ENCODE peak calls at places on chromosome 1, in nine cellular contexts. One of them, this sample, is unnamed.

GRCh38 chr1:222420621-222421020 is 127.3 kb downstream of the HHIPL2 start:
- DNase-seq in activated naive CD4-positive, alpha-beta T cell treated with anti-CD3 and anti-CD28 coated beads, Interleukin-2, amount 10 ng/mL, durations not matched to agents 7 days and 5 days: peak
- DNase-seq in fibroblast of pulmonary artery: no peak
- DNase-seq in hepatic stellate cell: no peak
- DNase-seq in skeletal muscle cell: no peak
- DNase-seq in fibroblast of villous mesenchyme: no peak
- DNase-seq in HEK293T: no peak
- DNase-seq in GM10248: no peak
- DNase-seq in stimulated activated CD4-positive, alpha-beta T cell treated with anti-CD3 and anti-CD28 coated beads, Interleukin-1b, Interleukin-23, amount 100 ng/mL, for 24 hours: no peak
- DNase-seq in this sample: no peak

GRCh38 chr1:23533288-23534130 is 2.5 kb upstream of the E2F2 start:
- DNase-seq in skeletal muscle cell: no peak
- DNase-seq in stimulated activated CD4-positive, alpha-beta T cell treated with anti-CD3 and anti-CD28 coated beads, Interleukin-1b, Interleukin-23, amount 100 ng/mL, for 24 hours: no peak
- DNase-seq in HEK293T: no peak
- DNase-seq in GM10248: no peak
- DNase-seq in fibroblast of villous mesenchyme: no peak
- DNase-seq in activated naive CD4-positive, alpha-beta T cell treated with anti-CD3 and anti-CD28 coated beads, Interleukin-2, amount 10 ng/mL, durations not matched to agents 7 days and 5 days: no peak
- DNase-seq in hepatic stellate cell: no peak
- DNase-seq in fibroblast of pulmonary artery: no peak
- DNase-seq in this sample: no peak

GRCh38 chr1:112396668-112397025 is 633 bp downstream of the CTTNBP2NL start:
- DNase-seq in activated naive CD4-positive, alpha-beta T cell treated with anti-CD3 and anti-CD28 coated beads, Interleukin-2, amount 10 ng/mL, durations not matched to agents 7 days and 5 days: no peak
- DNase-seq in skeletal muscle cell: no peak
- DNase-seq in GM10248: no peak
- DNase-seq in HEK293T: no peak
- DNase-seq in hepatic stellate cell: no peak
- DNase-seq in fibroblast of villous mesenchyme: peak
- DNase-seq in fibroblast of pulmonary artery: peak
- DNase-seq in stimulated activated CD4-positive, alpha-beta T cell treated with anti-CD3 and anti-CD28 coated beads, Interleukin-1b, Interleukin-23, amount 100 ng/mL, for 24 hours: no peak
- DNase-seq in this sample: no peak

GRCh38 chr1:202227997-202228401 is 34.4 kb downstream of the LGR6 start:
- DNase-seq in hepatic stellate cell: no peak
- DNase-seq in skeletal muscle cell: no peak
- DNase-seq in fibroblast of villous mesenchyme: no peak
- DNase-seq in HEK293T: no peak
- DNase-seq in activated naive CD4-positive, alpha-beta T cell treated with anti-CD3 and anti-CD28 coated beads, Interleukin-2, amount 10 ng/mL, durations not matched to agents 7 days and 5 days: no peak
- DNase-seq in fibroblast of pulmonary artery: no peak
- DNase-seq in stimulated activated CD4-positive, alpha-beta T cell treated with anti-CD3 and anti-CD28 coated beads, Interleukin-1b, Interleukin-23, amount 100 ng/mL, for 24 hours: no peak
- DNase-seq in GM10248: no peak
- DNase-seq in this sample: no peak

GRCh38 chr1:112444269-112444668 is 48.3 kb downstream of the CTTNBP2NL start:
- DNase-seq in stimulated activated CD4-positive, alpha-beta T cell treated with anti-CD3 and anti-CD28 coated beads, Interleukin-1b, Interleukin-23, amount 100 ng/mL, for 24 hours: no peak
- DNase-seq in fibroblast of villous mesenchyme: no peak
- DNase-seq in fibroblast of pulmonary artery: peak
- DNase-seq in HEK293T: no peak
- DNase-seq in hepatic stellate cell: peak
- DNase-seq in activated naive CD4-positive, alpha-beta T cell treated with anti-CD3 and anti-CD28 coated beads, Interleukin-2, amount 10 ng/mL, durations not matched to agents 7 days and 5 days: no peak
- DNase-seq in skeletal muscle cell: no peak
- DNase-seq in GM10248: no peak
- DNase-seq in this sample: no peak

GRCh38 chr1:231124746-231125145 is 37.1 kb upstream of the TRIM67 start:
- DNase-seq in hepatic stellate cell: no peak
- DNase-seq in fibroblast of pulmonary artery: no peak
- DNase-seq in stimulated activated CD4-positive, alpha-beta T cell treated with anti-CD3 and anti-CD28 coated beads, Interleukin-1b, Interleukin-23, amount 100 ng/mL, for 24 hours: no peak
- DNase-seq in HEK293T: no peak
- DNase-seq in activated naive CD4-positive, alpha-beta T cell treated with anti-CD3 and anti-CD28 coated beads, Interleukin-2, amount 10 ng/mL, durations not matched to agents 7 days and 5 days: no peak
- DNase-seq in GM10248: no peak
- DNase-seq in skeletal muscle cell: no peak
- DNase-seq in fibroblast of villous mesenchyme: no peak
- DNase-seq in this sample: no peak

GRCh38 chr1:167121375-167122120 is 27.7 kb downstream of the STYXL2 start:
- DNase-seq in skeletal muscle cell: no peak
- DNase-seq in fibroblast of villous mesenchyme: no peak
- DNase-seq in hepatic stellate cell: peak
- DNase-seq in HEK293T: no peak
- DNase-seq in stimulated activated CD4-positive, alpha-beta T cell treated with anti-CD3 and anti-CD28 coated beads, Interleukin-1b, Interleukin-23, amount 100 ng/mL, for 24 hours: peak
- DNase-seq in fibroblast of pulmonary artery: no peak
- DNase-seq in activated naive CD4-positive, alpha-beta T cell treated with anti-CD3 and anti-CD28 coated beads, Interleukin-2, amount 10 ng/mL, durations not matched to agents 7 days and 5 days: peak
- DNase-seq in GM10248: no peak
- DNase-seq in this sample: no peak

GRCh38 chr1:19644761-19645543 is 841 bp downstream of the NBL1 start:
- DNase-seq in fibroblast of villous mesenchyme: peak
- DNase-seq in fibroblast of pulmonary artery: no peak
- DNase-seq in activated naive CD4-positive, alpha-beta T cell treated with anti-CD3 and anti-CD28 coated beads, Interleukin-2, amount 10 ng/mL, durations not matched to agents 7 days and 5 days: peak
- DNase-seq in stimulated activated CD4-positive, alpha-beta T cell treated with anti-CD3 and anti-CD28 coated beads, Interleukin-1b, Interleukin-23, amount 100 ng/mL, for 24 hours: peak
- DNase-seq in hepatic stellate cell: peak
- DNase-seq in GM10248: peak
- DNase-seq in skeletal muscle cell: no peak
- DNase-seq in HEK293T: peak
- DNase-seq in this sample: no peak

GRCh38 chr1:234230414-234230862 is 142.8 kb upstream of the COA6 start:
- DNase-seq in hepatic stellate cell: no peak
- DNase-seq in activated naive CD4-positive, alpha-beta T cell treated with anti-CD3 and anti-CD28 coated beads, Interleukin-2, amount 10 ng/mL, durations not matched to agents 7 days and 5 days: peak
- DNase-seq in HEK293T: no peak
- DNase-seq in fibroblast of pulmonary artery: no peak
- DNase-seq in skeletal muscle cell: no peak
- DNase-seq in stimulated activated CD4-positive, alpha-beta T cell treated with anti-CD3 and anti-CD28 coated beads, Interleukin-1b, Interleukin-23, amount 100 ng/mL, for 24 hours: no peak
- DNase-seq in GM10248: peak
- DNase-seq in fibroblast of villous mesenchyme: no peak
- DNase-seq in this sample: no peak

GRCh38 chr1:58861510-58861909 is 77.7 kb upstream of the JUN start:
- DNase-seq in fibroblast of pulmonary artery: no peak
- DNase-seq in stimulated activated CD4-positive, alpha-beta T cell treated with anti-CD3 and anti-CD28 coated beads, Interleukin-1b, Interleukin-23, amount 100 ng/mL, for 24 hours: no peak
- DNase-seq in skeletal muscle cell: no peak
- DNase-seq in activated naive CD4-positive, alpha-beta T cell treated with anti-CD3 and anti-CD28 coated beads, Interleukin-2, amount 10 ng/mL, durations not matched to agents 7 days and 5 days: no peak
- DNase-seq in GM10248: no peak
- DNase-seq in hepatic stellate cell: no peak
- DNase-seq in fibroblast of villous mesenchyme: no peak
- DNase-seq in HEK293T: no peak
- DNase-seq in this sample: no peak

GRCh38 chr1:1892079-1892762 is 1.3 kb upstream of the GNB1 start:
- DNase-seq in fibroblast of villous mesenchyme: no peak
- DNase-seq in hepatic stellate cell: no peak
- DNase-seq in fibroblast of pulmonary artery: no peak
- DNase-seq in skeletal muscle cell: no peak
- DNase-seq in activated naive CD4-positive, alpha-beta T cell treated with anti-CD3 and anti-CD28 coated beads, Interleukin-2, amount 10 ng/mL, durations not matched to agents 7 days and 5 days: no peak
- DNase-seq in GM10248: no peak
- DNase-seq in HEK293T: no peak
- DNase-seq in stimulated activated CD4-positive, alpha-beta T cell treated with anti-CD3 and anti-CD28 coated beads, Interleukin-1b, Interleukin-23, amount 100 ng/mL, for 24 hours: no peak
- DNase-seq in this sample: no peak

GRCh38 chr1:58748625-58749198 is 35.1 kb downstream of the JUN start:
- DNase-seq in stimulated activated CD4-positive, alpha-beta T cell treated with anti-CD3 and anti-CD28 coated beads, Interleukin-1b, Interleukin-23, amount 100 ng/mL, for 24 hours: no peak
- DNase-seq in skeletal muscle cell: no peak
- DNase-seq in fibroblast of pulmonary artery: no peak
- DNase-seq in activated naive CD4-positive, alpha-beta T cell treated with anti-CD3 and anti-CD28 coated beads, Interleukin-2, amount 10 ng/mL, durations not matched to agents 7 days and 5 days: no peak
- DNase-seq in fibroblast of villous mesenchyme: no peak
- DNase-seq in hepatic stellate cell: no peak
- DNase-seq in HEK293T: no peak
- DNase-seq in GM10248: no peak
- DNase-seq in this sample: no peak

GRCh38 chr1:42684139-42684538 is 1.9 kb downstream of the YBX1 start:
- DNase-seq in skeletal muscle cell: no peak
- DNase-seq in GM10248: no peak
- DNase-seq in fibroblast of villous mesenchyme: peak
- DNase-seq in activated naive CD4-positive, alpha-beta T cell treated with anti-CD3 and anti-CD28 coated beads, Interleukin-2, amount 10 ng/mL, durations not matched to agents 7 days and 5 days: peak
- DNase-seq in HEK293T: peak
- DNase-seq in fibroblast of pulmonary artery: no peak
- DNase-seq in hepatic stellate cell: no peak
- DNase-seq in stimulated activated CD4-positive, alpha-beta T cell treated with anti-CD3 and anti-CD28 coated beads, Interleukin-1b, Interleukin-23, amount 100 ng/mL, for 24 hours: no peak
- DNase-seq in this sample: no peak

GRCh38 chr1:42586016-42586415 is 72.2 kb upstream of the PPIH start:
- DNase-seq in fibroblast of villous mesenchyme: no peak
- DNase-seq in skeletal muscle cell: no peak
- DNase-seq in HEK293T: no peak
- DNase-seq in stimulated activated CD4-positive, alpha-beta T cell treated with anti-CD3 and anti-CD28 coated beads, Interleukin-1b, Interleukin-23, amount 100 ng/mL, for 24 hours: no peak
- DNase-seq in fibroblast of pulmonary artery: no peak
- DNase-seq in GM10248: no peak
- DNase-seq in activated naive CD4-positive, alpha-beta T cell treated with anti-CD3 and anti-CD28 coated beads, Interleukin-2, amount 10 ng/mL, durations not matched to agents 7 days and 5 days: no peak
- DNase-seq in hepatic stellate cell: no peak
- DNase-seq in this sample: no peak

GRCh38 chr1:19974822-19975416 is 4.5 kb downstream of the PLA2G2A start:
- DNase-seq in skeletal muscle cell: peak
- DNase-seq in HEK293T: peak
- DNase-seq in fibroblast of villous mesenchyme: peak
- DNase-seq in fibroblast of pulmonary artery: peak
- DNase-seq in hepatic stellate cell: peak
- DNase-seq in activated naive CD4-positive, alpha-beta T cell treated with anti-CD3 and anti-CD28 coated beads, Interleukin-2, amount 10 ng/mL, durations not matched to agents 7 days and 5 days: peak
- DNase-seq in stimulated activated CD4-positive, alpha-beta T cell treated with anti-CD3 and anti-CD28 coated beads, Interleukin-1b, Interleukin-23, amount 100 ng/mL, for 24 hours: no peak
- DNase-seq in GM10248: peak
- DNase-seq in this sample: peak

GRCh38 chr1:6415979-6416656 is 3.6 kb downstream of the HES2 start:
- DNase-seq in stimulated activated CD4-positive, alpha-beta T cell treated with anti-CD3 and anti-CD28 coated beads, Interleukin-1b, Interleukin-23, amount 100 ng/mL, for 24 hours: no peak
- DNase-seq in activated naive CD4-positive, alpha-beta T cell treated with anti-CD3 and anti-CD28 coated beads, Interleukin-2, amount 10 ng/mL, durations not matched to agents 7 days and 5 days: no peak
- DNase-seq in GM10248: no peak
- DNase-seq in fibroblast of pulmonary artery: no peak
- DNase-seq in hepatic stellate cell: no peak
- DNase-seq in HEK293T: no peak
- DNase-seq in skeletal muscle cell: no peak
- DNase-seq in fibroblast of villous mesenchyme: no peak
- DNase-seq in this sample: no peak

GRCh38 chr1:22711591-22712501 is 1.2 kb downstream of the EPHB2 start:
- DNase-seq in hepatic stellate cell: no peak
- DNase-seq in activated naive CD4-positive, alpha-beta T cell treated with anti-CD3 and anti-CD28 coated beads, Interleukin-2, amount 10 ng/mL, durations not matched to agents 7 days and 5 days: no peak
- DNase-seq in fibroblast of pulmonary artery: peak
- DNase-seq in skeletal muscle cell: no peak
- DNase-seq in stimulated activated CD4-positive, alpha-beta T cell treated with anti-CD3 and anti-CD28 coated beads, Interleukin-1b, Interleukin-23, amount 100 ng/mL, for 24 hours: no peak
- DNase-seq in HEK293T: no peak
- DNase-seq in GM10248: no peak
- DNase-seq in fibroblast of villous mesenchyme: peak
- DNase-seq in this sample: no peak

GRCh38 chr1:158999301-159000069 is 10.2 kb upstream of the IFI16 start:
- DNase-seq in stimulated activated CD4-positive, alpha-beta T cell treated with anti-CD3 and anti-CD28 coated beads, Interleukin-1b, Interleukin-23, amount 100 ng/mL, for 24 hours: no peak
- DNase-seq in activated naive CD4-positive, alpha-beta T cell treated with anti-CD3 and anti-CD28 coated beads, Interleukin-2, amount 10 ng/mL, durations not matched to agents 7 days and 5 days: no peak
- DNase-seq in skeletal muscle cell: peak
- DNase-seq in fibroblast of villous mesenchyme: peak
- DNase-seq in HEK293T: no peak
- DNase-seq in fibroblast of pulmonary artery: peak
- DNase-seq in hepatic stellate cell: peak
- DNase-seq in GM10248: no peak
- DNase-seq in this sample: peak

GRCh38 chr1:16464917-16465625 is 24.5 kb downstream of the NECAP2 start:
- DNase-seq in GM10248: no peak
- DNase-seq in skeletal muscle cell: no peak
- DNase-seq in fibroblast of pulmonary artery: no peak
- DNase-seq in hepatic stellate cell: no peak
- DNase-seq in HEK293T: no peak
- DNase-seq in fibroblast of villous mesenchyme: peak
- DNase-seq in activated naive CD4-positive, alpha-beta T cell treated with anti-CD3 and anti-CD28 coated beads, Interleukin-2, amount 10 ng/mL, durations not matched to agents 7 days and 5 days: no peak
- DNase-seq in stimulated activated CD4-positive, alpha-beta T cell treated with anti-CD3 and anti-CD28 coated beads, Interleukin-1b, Interleukin-23, amount 100 ng/mL, for 24 hours: no peak
- DNase-seq in this sample: no peak

This sample was measured in GM04504.